ENCODE peak calls at places on chromosomes 16 and 17, in nine cellular contexts. One of them, this sample, is unnamed.

GRCh38 chr16:19393226-19394074 is 24.2 kb upstream of the TMC5 start:
- DNase-seq in neural progenitor cell: peak; percentile 55
- DNase-seq in BE2C: no peak
- DNase-seq in progenitor cell of endocrine pancreas: no peak
- DNase-seq in GM06990: no peak
- DNase-seq in natural killer cell: no peak
- DNase-seq in cardiac fibroblast: peak; percentile 32
- DNase-seq in ascending aorta: no peak
- DNase-seq in tibial artery: no peak
- DNase-seq in this sample: peak; percentile 89

GRCh38 chr17:19004601-19005441 is at the start of gene FAM83G:
- DNase-seq in tibial artery: peak; percentile 92
- DNase-seq in GM06990: peak; percentile 88
- DNase-seq in ascending aorta: peak; percentile 71
- DNase-seq in cardiac fibroblast: peak; percentile 70
- DNase-seq in natural killer cell: peak; percentile 89
- DNase-seq in progenitor cell of endocrine pancreas: peak; percentile 34
- DNase-seq in neural progenitor cell: peak; percentile 80
- DNase-seq in BE2C: peak; percentile 30
- DNase-seq in this sample: peak; percentile 74

GRCh38 chr16:27264151-27264550 is 4.4 kb downstream of the NSMCE1 start:
- DNase-seq in cardiac fibroblast: peak; percentile 87
- DNase-seq in natural killer cell: no peak
- DNase-seq in GM06990: no peak
- DNase-seq in tibial artery: no peak
- DNase-seq in neural progenitor cell: no peak
- DNase-seq in ascending aorta: no peak
- DNase-seq in progenitor cell of endocrine pancreas: no peak
- DNase-seq in BE2C: no peak
- DNase-seq in this sample: peak; percentile 97

GRCh38 chr17:65742433-65743312 is 181.2 kb upstream of the AXIN2 start:
- DNase-seq in cardiac fibroblast: peak; percentile 95
- DNase-seq in tibial artery: no peak
- DNase-seq in natural killer cell: no peak
- DNase-seq in progenitor cell of endocrine pancreas: no peak
- DNase-seq in GM06990: no peak
- DNase-seq in ascending aorta: no peak
- DNase-seq in neural progenitor cell: peak; percentile 54
- DNase-seq in BE2C: no peak
- DNase-seq in this sample: peak; percentile 79

GRCh38 chr17:17626840-17627239 is 35.3 kb upstream of the PEMT start:
- DNase-seq in cardiac fibroblast: no peak
- DNase-seq in natural killer cell: no peak
- DNase-seq in progenitor cell of endocrine pancreas: no peak
- DNase-seq in neural progenitor cell: no peak
- DNase-seq in BE2C: no peak
- DNase-seq in ascending aorta: no peak
- DNase-seq in tibial artery: no peak
- DNase-seq in GM06990: no peak
- DNase-seq in this sample: no peak

GRCh38 chr17:77392376-77393273 is 251.9 kb downstream of the SEC14L1 start:
- DNase-seq in BE2C: no peak
- DNase-seq in neural progenitor cell: peak; percentile 91
- DNase-seq in tibial artery: peak; percentile 82
- DNase-seq in progenitor cell of endocrine pancreas: no peak
- DNase-seq in GM06990: no peak
- DNase-seq in cardiac fibroblast: no peak
- DNase-seq in ascending aorta: no peak
- DNase-seq in natural killer cell: no peak
- DNase-seq in this sample: no peak

GRCh38 chr16:60684002-60684401 is 1352.2 kb downstream of the CDH8 start:
- DNase-seq in tibial artery: no peak
- DNase-seq in GM06990: no peak
- DNase-seq in natural killer cell: no peak
- DNase-seq in BE2C: no peak
- DNase-seq in cardiac fibroblast: no peak
- DNase-seq in progenitor cell of endocrine pancreas: no peak
- DNase-seq in neural progenitor cell: no peak
- DNase-seq in ascending aorta: no peak
- DNase-seq in this sample: no peak

GRCh38 chr17:41529491-41529915 is 1.4 kb upstream of the KRT19 start:
- DNase-seq in neural progenitor cell: no peak
- DNase-seq in GM06990: no peak
- DNase-seq in natural killer cell: no peak
- DNase-seq in cardiac fibroblast: no peak
- DNase-seq in progenitor cell of endocrine pancreas: no peak
- DNase-seq in BE2C: no peak
- DNase-seq in ascending aorta: no peak
- DNase-seq in tibial artery: no peak
- DNase-seq in this sample: peak; percentile 37

GRCh38 chr17:43740541-43740940 is 18.1 kb downstream of the SOST start:
- DNase-seq in neural progenitor cell: no peak
- DNase-seq in progenitor cell of endocrine pancreas: no peak
- DNase-seq in BE2C: no peak
- DNase-seq in tibial artery: no peak
- DNase-seq in GM06990: no peak
- DNase-seq in natural killer cell: no peak
- DNase-seq in cardiac fibroblast: peak; percentile 77
- DNase-seq in ascending aorta: no peak
- DNase-seq in this sample: peak; percentile 55

GRCh38 chr16:80931985-80932720 is 74.5 kb downstream of the CMC2 start:
- DNase-seq in BE2C: peak; percentile 23
- DNase-seq in progenitor cell of endocrine pancreas: peak; percentile 36
- DNase-seq in neural progenitor cell: peak; percentile 72
- DNase-seq in GM06990: peak; percentile 14
- DNase-seq in natural killer cell: no peak
- DNase-seq in tibial artery: peak; percentile 79
- DNase-seq in ascending aorta: no peak
- DNase-seq in cardiac fibroblast: peak; percentile 77
- DNase-seq in this sample: no peak

GRCh38 chr16:27748868-27749546 is 199.1 kb downstream of the KATNIP start:
- DNase-seq in progenitor cell of endocrine pancreas: no peak
- DNase-seq in neural progenitor cell: peak; percentile 61
- DNase-seq in cardiac fibroblast: peak; percentile 70
- DNase-seq in BE2C: peak; percentile 61
- DNase-seq in tibial artery: no peak
- DNase-seq in ascending aorta: no peak
- DNase-seq in GM06990: no peak
- DNase-seq in natural killer cell: no peak
- DNase-seq in this sample: peak; percentile 60

GRCh38 chr17:74147436-74147835 is 56.0 kb upstream of the RPL38 start:
- DNase-seq in tibial artery: peak; percentile 38
- DNase-seq in ascending aorta: no peak
- DNase-seq in natural killer cell: no peak
- DNase-seq in cardiac fibroblast: no peak
- DNase-seq in BE2C: peak; percentile 70
- DNase-seq in GM06990: no peak
- DNase-seq in progenitor cell of endocrine pancreas: no peak
- DNase-seq in neural progenitor cell: no peak
- DNase-seq in this sample: no peak

GRCh38 chr17:30716461-30717289 is 107.8 kb downstream of the CRLF3 start:
- DNase-seq in GM06990: no peak
- DNase-seq in ascending aorta: no peak
- DNase-seq in tibial artery: peak; percentile 55
- DNase-seq in cardiac fibroblast: peak; percentile 12
- DNase-seq in progenitor cell of endocrine pancreas: no peak
- DNase-seq in natural killer cell: no peak
- DNase-seq in neural progenitor cell: no peak
- DNase-seq in BE2C: peak; percentile 21
- DNase-seq in this sample: no peak
- TF ChIP-seq CTCF in GM06990: no peak
- TF ChIP-seq CTCF in ascending aorta: no peak
- TF ChIP-seq CTCF in tibial artery: no peak
- TF ChIP-seq CTCF in cardiac fibroblast: peak; percentile 22
- TF ChIP-seq CTCF in progenitor cell of endocrine pancreas: no peak
- TF ChIP-seq CTCF in natural killer cell: no peak
- TF ChIP-seq CTCF in neural progenitor cell: peak; percentile 31
- TF ChIP-seq CTCF in BE2C: no peak
- TF ChIP-seq CTCF in this sample: no peak

GRCh38 chr17:1170739-1171138 is 9.0 kb downstream of the ABR start:
- DNase-seq in cardiac fibroblast: no peak
- DNase-seq in neural progenitor cell: no peak
- DNase-seq in ascending aorta: no peak
- DNase-seq in tibial artery: no peak
- DNase-seq in natural killer cell: no peak
- DNase-seq in GM06990: no peak
- DNase-seq in progenitor cell of endocrine pancreas: no peak
- DNase-seq in BE2C: no peak
- DNase-seq in this sample: no peak
- TF ChIP-seq CTCF in cardiac fibroblast: no peak
- TF ChIP-seq CTCF in neural progenitor cell: peak; percentile 53
- TF ChIP-seq CTCF in ascending aorta: no peak
- TF ChIP-seq CTCF in tibial artery: no peak
- TF ChIP-seq CTCF in natural killer cell: no peak
- TF ChIP-seq CTCF in GM06990: peak; percentile 51
- TF ChIP-seq CTCF in progenitor cell of endocrine pancreas: peak; percentile 25
- TF ChIP-seq CTCF in BE2C: peak; percentile 26
- TF ChIP-seq CTCF in this sample: no peak

GRCh38 chr16:740764-741505 is at the start of gene CIAO3:
- DNase-seq in progenitor cell of endocrine pancreas: peak; percentile 93
- DNase-seq in tibial artery: peak; percentile 92
- DNase-seq in neural progenitor cell: peak; percentile 97
- DNase-seq in ascending aorta: peak; percentile 53
- DNase-seq in GM06990: peak; percentile 94
- DNase-seq in natural killer cell: peak; percentile 93
- DNase-seq in BE2C: peak; percentile 93
- DNase-seq in cardiac fibroblast: peak; percentile 90
- DNase-seq in this sample: peak; percentile 73

GRCh38 chr16:741986-742629 is 1.3 kb upstream of the CIAO3 start:
- DNase-seq in neural progenitor cell: no peak
- DNase-seq in ascending aorta: no peak
- DNase-seq in progenitor cell of endocrine pancreas: no peak
- DNase-seq in BE2C: no peak
- DNase-seq in cardiac fibroblast: no peak
- DNase-seq in GM06990: peak; percentile 6
- DNase-seq in natural killer cell: no peak
- DNase-seq in tibial artery: no peak
- DNase-seq in this sample: no peak

GRCh38 chr16:745739-746138 is 4.9 kb upstream of the CIAO3 start:
- DNase-seq in natural killer cell: no peak
- DNase-seq in BE2C: peak; percentile 70
- DNase-seq in cardiac fibroblast: no peak
- DNase-seq in neural progenitor cell: peak; percentile 86
- DNase-seq in GM06990: peak; percentile 35
- DNase-seq in tibial artery: no peak
- DNase-seq in ascending aorta: no peak
- DNase-seq in progenitor cell of endocrine pancreas: peak; percentile 53
- DNase-seq in this sample: no peak

GRCh38 chr16:746637-747036 is 5.8 kb upstream of the CIAO3 start:
- DNase-seq in progenitor cell of endocrine pancreas: no peak
- DNase-seq in BE2C: no peak
- DNase-seq in GM06990: no peak
- DNase-seq in cardiac fibroblast: no peak
- DNase-seq in natural killer cell: no peak
- DNase-seq in ascending aorta: no peak
- DNase-seq in tibial artery: no peak
- DNase-seq in neural progenitor cell: no peak
- DNase-seq in this sample: no peak

DNA sequence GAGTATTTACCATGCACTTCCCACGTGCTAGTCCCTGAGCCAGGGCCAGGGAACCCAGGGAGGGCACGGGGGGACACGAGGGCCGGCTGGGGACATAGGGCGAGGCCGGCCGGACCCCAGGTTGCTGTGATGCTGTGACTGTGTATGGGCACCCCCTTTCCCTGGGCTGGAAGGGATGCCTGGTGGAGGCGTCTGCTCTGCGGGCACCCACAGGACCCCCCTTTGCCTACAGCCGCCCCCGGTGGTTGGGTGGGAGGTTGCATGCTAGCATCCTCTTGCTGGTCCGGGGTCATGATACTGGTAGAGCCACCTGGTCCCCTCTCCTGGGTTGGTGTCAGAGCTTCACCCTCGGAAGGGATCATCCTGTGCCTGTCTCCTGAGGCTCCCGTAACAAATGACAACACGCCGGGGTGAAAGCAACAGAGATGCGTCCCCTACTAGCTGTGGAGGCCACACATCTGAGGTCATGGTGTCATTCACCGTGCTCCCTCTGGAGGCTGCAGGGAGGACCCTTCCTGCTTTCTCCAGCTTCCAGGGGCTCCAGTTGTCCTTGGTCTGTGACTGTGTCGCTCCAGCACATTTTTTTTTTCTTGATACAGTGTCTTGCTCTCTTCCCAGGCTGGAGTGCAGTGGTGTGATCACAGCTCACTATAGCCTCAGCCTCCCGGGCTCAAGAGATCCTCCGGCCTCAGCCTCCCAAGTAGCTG is 3.1 kb upstream of the CIAO3 start:
- DNase-seq in natural killer cell: no peak
- DNase-seq in BE2C: peak; percentile 41
- DNase-seq in progenitor cell of endocrine pancreas: no peak
- DNase-seq in ascending aorta: no peak
- DNase-seq in cardiac fibroblast: no peak
- DNase-seq in GM06990: peak; percentile 6
- DNase-seq in neural progenitor cell: no peak
- DNase-seq in tibial artery: no peak
- DNase-seq in this sample: no peak
- TF ChIP-seq CTCF in natural killer cell: no peak
- TF ChIP-seq CTCF in BE2C: peak; percentile 40
- TF ChIP-seq CTCF in progenitor cell of endocrine pancreas: peak; percentile 33
- TF ChIP-seq CTCF in ascending aorta: no peak
- TF ChIP-seq CTCF in cardiac fibroblast: no peak
- TF ChIP-seq CTCF in GM06990: no peak
- TF ChIP-seq CTCF in neural progenitor cell: peak; percentile 32
- TF ChIP-seq CTCF in tibial artery: no peak
- TF ChIP-seq CTCF in this sample: peak; percentile 6

GRCh38 chr16:67199808-67200198 is 872 bp downstream of the ELMO3 start:
- DNase-seq in BE2C: no peak
- DNase-seq in ascending aorta: no peak
- DNase-seq in neural progenitor cell: peak; percentile 61
- DNase-seq in natural killer cell: no peak
- DNase-seq in GM06990: no peak
- DNase-seq in cardiac fibroblast: no peak
- DNase-seq in tibial artery: no peak
- DNase-seq in progenitor cell of endocrine pancreas: no peak
- DNase-seq in this sample: no peak

GRCh38 chr16:67196881-67197280 is 2.0 kb upstream of the ELMO3 start:
- DNase-seq in GM06990: no peak
- DNase-seq in natural killer cell: no peak
- DNase-seq in neural progenitor cell: no peak
- DNase-seq in cardiac fibroblast: no peak
- DNase-seq in progenitor cell of endocrine pancreas: no peak
- DNase-seq in ascending aorta: no peak
- DNase-seq in BE2C: no peak
- DNase-seq in tibial artery: no peak
- DNase-seq in this sample: no peak

GRCh38 chr16:67199011-67199807 is at the start of gene ELMO3:
- DNase-seq in cardiac fibroblast: no peak
- DNase-seq in ascending aorta: no peak
- DNase-seq in neural progenitor cell: peak; percentile 87
- DNase-seq in tibial artery: no peak
- DNase-seq in progenitor cell of endocrine pancreas: no peak
- DNase-seq in natural killer cell: no peak
- DNase-seq in GM06990: no peak
- DNase-seq in BE2C: no peak
- DNase-seq in this sample: peak; percentile 66

GRCh38 chr16:67197704-67198103 is 1.2 kb upstream of the ELMO3 start:
- DNase-seq in BE2C: no peak
- DNase-seq in ascending aorta: no peak
- DNase-seq in neural progenitor cell: no peak
- DNase-seq in tibial artery: no peak
- DNase-seq in GM06990: no peak
- DNase-seq in natural killer cell: no peak
- DNase-seq in progenitor cell of endocrine pancreas: no peak
- DNase-seq in cardiac fibroblast: no peak
- DNase-seq in this sample: no peak

GRCh38 chr16:67198238-67198734 is 645 bp upstream of the ELMO3 start:
- DNase-seq in ascending aorta: no peak
- DNase-seq in GM06990: no peak
- DNase-seq in BE2C: peak; percentile 65
- DNase-seq in neural progenitor cell: peak; percentile 53
- DNase-seq in tibial artery: no peak
- DNase-seq in cardiac fibroblast: peak; percentile 35
- DNase-seq in progenitor cell of endocrine pancreas: no peak
- DNase-seq in natural killer cell: no peak
- DNase-seq in this sample: peak; percentile 69
- TF ChIP-seq CTCF in ascending aorta: peak; percentile 52
- TF ChIP-seq CTCF in GM06990: peak; percentile 67
- TF ChIP-seq CTCF in BE2C: peak; percentile 78
- TF ChIP-seq CTCF in neural progenitor cell: peak; percentile 53
- TF ChIP-seq CTCF in tibial artery: peak; percentile 33
- TF ChIP-seq CTCF in cardiac fibroblast: peak; percentile 68
- TF ChIP-seq CTCF in progenitor cell of endocrine pancreas: peak; percentile 44
- TF ChIP-seq CTCF in natural killer cell: no peak
- TF ChIP-seq CTCF in this sample: peak; percentile 100